ENCODE peak calls at places on chromosomes 11 and 22, in eight cellular contexts. D, Y, X, A, W, S, Z and I are unnamed samples.
A peak's percentile ranks its signal among the peaks of the same experiment; 100 is the strongest.

GRCh38 chr11:118908931-118909618 is 16.7 kb downstream of the BCL9L start:
- DNase-seq in Z (peak; percentile 95), Y (no peak), X (peak; percentile 85), D (peak; percentile 79), W (no peak), A (peak; percentile 67), S (peak; percentile 85), I (no peak)

GRCh38 chr11:34215806-34216453 is 110.5 kb downstream of the NAT10 start:
- DNase-seq in A (no peak), D (no peak), Y (no peak), Z (no peak), W (no peak), S (no peak), X (no peak), I (no peak)

GRCh38 chr22:42892156-42892555 is 35.1 kb upstream of the ARFGAP3 start:
- DNase-seq in Y (no peak), S (no peak), W (no peak), D (no peak), Z (no peak), A (no peak), X (no peak), I (no peak)

GRCh38 chr11:14373941-14374646 is 15.1 kb upstream of the RRAS2 start:
- DNase-seq in W (no peak), S (peak; percentile 85), X (no peak), D (peak; percentile 75), A (peak; percentile 12), Z (peak; percentile 69), Y (no peak), I (no peak)

GRCh38 chr22:31676700-31677099 is 14.7 kb upstream of the PISD start:
- DNase-seq in A (no peak), D (peak; percentile 96), W (peak; percentile 80), Z (peak; percentile 93), X (peak; percentile 89), S (peak; percentile 94), Y (peak; percentile 94), I (peak; percentile 96)

GRCh38 chr22:30041881-30042280 is 38.4 kb upstream of the HORMAD2 start:
- DNase-seq in A (no peak), Z (no peak), D (no peak), Y (no peak), S (no peak), X (no peak), W (no peak), I (no peak)

GRCh38 chr11:67345247-67345948 is 7.9 kb downstream of the POLD4 start:
- DNase-seq in A (no peak), W (no peak), D (peak; percentile 36), Z (no peak), X (no peak), Y (no peak), S (no peak), I (no peak)

GRCh38 chr11:128582496-128583366 is 4.6 kb downstream of the ETS1 start:
- DNase-seq in W (no peak), D (peak; percentile 90), S (peak; percentile 89), Y (no peak), X (no peak), A (peak; percentile 82), Z (peak; percentile 95), I (peak; percentile 75)

GRCh38 chr11:114738954-114739353 is 60.6 kb downstream of the NXPE2 start:
- DNase-seq in X (no peak), A (no peak), D (peak; percentile 55), S (peak; percentile 33), W (no peak), Y (no peak), Z (peak; percentile 39), I (no peak)

GRCh38 chr11:111360150-111361043 is 18.7 kb downstream of the POU2AF1 start:
- DNase-seq in Y (no peak), W (no peak), D (no peak), S (no peak), X (no peak), Z (no peak), A (no peak), I (no peak)

GRCh38 chr11:130858215-130858614 is 58.1 kb downstream of the SNX19 start:
- DNase-seq in D (peak; percentile 27), W (no peak), A (no peak), X (no peak), Z (no peak), S (no peak), Y (no peak), I (no peak)

GRCh38 chr11:131685906-131686305 is 315.5 kb downstream of the NTM start:
- DNase-seq in W (no peak), D (no peak), Z (no peak), A (no peak), Y (no peak), S (no peak), X (peak; percentile 29), I (no peak)

GRCh38 chr22:48944433-48944755 is 883.3 kb downstream of the BRD1 start:
- DNase-seq in W (no peak), D (no peak), A (no peak), Y (no peak), X (peak; percentile 21), Z (no peak), S (no peak), I (no peak)

GRCh38 chr22:49164773-49165320 is 662.8 kb downstream of the BRD1 start:
- DNase-seq in Z (no peak), S (no peak), X (no peak), D (no peak), W (no peak), Y (no peak), A (no peak), I (no peak)

GRCh38 chr11:96052921-96053631 is 129.2 kb upstream of the MTMR2 start:
- DNase-seq in X (no peak), D (peak; percentile 71), W (no peak), Z (peak; percentile 60), Y (no peak), S (peak; percentile 81), A (no peak), I (no peak)

GRCh38 chr11:63491614-63492372 is 826 bp upstream of the PLAAT5 start:
- DNase-seq in S (no peak), A (no peak), W (no peak), Z (no peak), X (no peak), Y (no peak), D (no peak), I (no peak)

GRCh38 chr11:94326947-94327346 is 22.6 kb downstream of the IZUMO1R start:
- DNase-seq in Y (no peak), A (no peak), Z (no peak), X (no peak), S (no peak), D (no peak), W (no peak), I (no peak)

GRCh38 chr11:16382638-16383380 is 26.5 kb upstream of the SOX6 start:
- DNase-seq in A (no peak), D (no peak), Z (peak; percentile 28), Y (no peak), W (no peak), S (peak; percentile 76), X (no peak), I (no peak)

GRCh38 chr11:107385361-107385982 is 72.2 kb downstream of the CWF19L2 start:
- DNase-seq in D (peak; percentile 80), Y (no peak), X (no peak), A (no peak), W (no peak), S (peak; percentile 57), Z (peak; percentile 13), I (no peak)